ENCODE peak calls at places on chromosomes 1 and 21, in five cellular contexts. Z, X, J, E and N are unnamed samples.

GRCh38 chr1:206809504-206810084 is 37.3 kb upstream of the IL10 start:
- DNase-seq in E (no peak), J (no peak), Z (peak; percentile 56), X (no peak), N (no peak)

GRCh38 chr1:180504186-180504585 is 1.8 kb upstream of the ACBD6 start:
- DNase-seq in J (no peak), Z (no peak), E (no peak), X (no peak), N (no peak)

GRCh38 chr1:57898531-57898930 is 474.7 kb upstream of the DAB1 start:
- DNase-seq in X (no peak), J (no peak), Z (no peak), E (no peak), N (no peak)

GRCh38 chr1:95018602-95019369 is 54.0 kb downstream of the ALG14 start:
- DNase-seq in Z (peak; percentile 58), E (no peak), X (no peak), J (no peak), N (no peak)

GRCh38 chr1:6016191-6016865 is 24.1 kb upstream of the NPHP4 start:
- DNase-seq in J (no peak), X (peak; percentile 16), Z (peak; percentile 64), E (no peak), N (peak; percentile 9)

GRCh38 chr1:26320896-26321295 is 3.1 kb downstream of the CD52 start:
- DNase-seq in E (peak; percentile 16), X (no peak), J (no peak), Z (no peak), N (no peak)

GRCh38 chr21:32190491-32191144 is 88.2 kb downstream of the MIS18A start:
- DNase-seq in Z (no peak), J (no peak), X (no peak), E (no peak), N (no peak)

GRCh38 chr1:34792868-34793727 is at the start of gene GJA4:
- DNase-seq in Z (no peak), J (no peak), E (no peak), X (peak; percentile 54), N (no peak)

GRCh38 chr21:33434770-33435360 is 31.7 kb downstream of the IFNGR2 start:
- DNase-seq in J (peak; percentile 48), Z (peak; percentile 97), E (peak; percentile 23), X (no peak), N (peak; percentile 65)

GRCh38 chr1:248815407-248816034 is 10.2 kb downstream of the SH3BP5L start:
- DNase-seq in Z (no peak), X (no peak), J (no peak), E (no peak), N (no peak)

GRCh38 chr21:9756677-9757076 is 764.7 kb upstream of the TPTE start:
- DNase-seq in E (no peak), X (no peak), Z (no peak), J (no peak), N (no peak)

GRCh38 chr1:64186138-64186897 is 17.1 kb upstream of the UBE2U start:
- DNase-seq in J (no peak), Z (no peak), X (peak; percentile 53), E (no peak), N (no peak)

GRCh38 chr1:9280015-9280860 is 12.5 kb upstream of the SPSB1 start:
- DNase-seq in Z (peak; percentile 96), E (peak; percentile 72), X (no peak), J (peak; percentile 76), N (peak; percentile 68)

GRCh38 chr21:45655071-45655470 is 11.5 kb downstream of the PCBP3 start:
- DNase-seq in E (no peak), Z (peak; percentile 87), X (no peak), J (peak; percentile 77), N (no peak)

GRCh38 chr1:99600782-99601181 is 45.1 kb upstream of the PALMD start:
- DNase-seq in X (no peak), Z (no peak), J (no peak), E (no peak), N (no peak)

GRCh38 chr21:41289431-41289830 is 27.2 kb upstream of the FAM3B start:
- DNase-seq in Z (peak; percentile 18), J (no peak), E (no peak), X (no peak), N (no peak)

GRCh38 chr1:24540906-24541710 is 14.8 kb upstream of the NCMAP start:
- DNase-seq in Z (peak; percentile 72), X (no peak), E (no peak), J (peak; percentile 75), N (peak; percentile 61)

GRCh38 chr1:17494114-17494729 is 45.3 kb upstream of the ARHGEF10L start:
- DNase-seq in E (peak; percentile 77), X (peak; percentile 62), J (peak; percentile 86), Z (peak; percentile 67), N (peak; percentile 69)

GRCh38 chr1:3905953-3906671 is 6.0 kb upstream of the C1orf174 start:
- DNase-seq in X (no peak), E (no peak), J (no peak), Z (no peak), N (no peak)

GRCh38 chr21:46211786-46212720 is 16.5 kb downstream of the LSS start:
- DNase-seq in E (no peak), Z (peak; percentile 21), X (no peak), J (no peak), N (no peak)

GRCh38 chr1:1144122-1144842 is 28.4 kb upstream of the C1orf159 start:
- DNase-seq in E (peak; percentile 73), Z (no peak), X (no peak), J (no peak), N (no peak)